ENCODE peak calls at places on chromosomes 7 and 10, in six cellular contexts. E, C, H, W, Y and F are unnamed samples.
A peak's percentile ranks its signal among the peaks of the same experiment; 100 is the strongest.

GRCh38 chr10:114408968-114409444 is 4.7 kb upstream of the AFAP1L2 start:
- DNase-seq in H (no peak), W (no peak), E (no peak), Y (no peak), C (no peak), F (no peak)

GRCh38 chr7:47244692-47245091 is 337.2 kb downstream of the TNS3 start:
- DNase-seq in Y (no peak), W (no peak), C (no peak), E (no peak), H (no peak), F (no peak)

GRCh38 chr7:73900286-73900685 is 39.3 kb downstream of the TMEM270 start:
- DNase-seq in H (no peak), W (no peak), Y (no peak), E (no peak), C (no peak), F (no peak)

GRCh38 chr7:46007194-46007593 is 86.1 kb upstream of the IGFBP3 start:
- DNase-seq in C (no peak), E (no peak), H (no peak), Y (no peak), W (no peak), F (no peak)

GRCh38 chr7:10076661-10077300 is 896.9 kb upstream of the PHF14 start:
- DNase-seq in C (no peak), Y (no peak), W (no peak), H (no peak), E (no peak), F (no peak)

GRCh38 chr7:73832806-73833205 is 2.0 kb downstream of the CLDN4 start:
- DNase-seq in E (no peak), Y (no peak), H (no peak), W (no peak), C (no peak), F (no peak)

GRCh38 chr10:120571256-120571655 is 114.2 kb downstream of the PLPP4 start:
- DNase-seq in Y (no peak), E (no peak), C (no peak), W (no peak), H (peak; percentile 10), F (no peak)

GRCh38 chr7:73596191-73597065 is 18.0 kb upstream of the TBL2 start:
- DNase-seq in Y (no peak), H (no peak), E (no peak), C (no peak), W (no peak), F (no peak)

GRCh38 chr10:100566561-100566960 is 30.8 kb downstream of the HIF1AN start:
- DNase-seq in Y (no peak), W (no peak), C (no peak), E (no peak), H (peak; percentile 32), F (peak; percentile 67)

GRCh38 chr10:26621889-26622681 is 75.4 kb upstream of the PDSS1 start:
- DNase-seq in W (peak; percentile 28), Y (no peak), C (peak; percentile 2), E (no peak), H (peak; percentile 67), F (no peak)

GRCh38 chr10:103062854-103063642 is 130.0 kb downstream of the NT5C2 start:
- DNase-seq in Y (no peak), W (peak; percentile 15), C (no peak), E (no peak), H (no peak), F (no peak)

GRCh38 chr10:28365840-28366239 is 63.0 kb upstream of the MPP7 start:
- DNase-seq in W (no peak), H (no peak), E (no peak), C (no peak), Y (no peak), F (no peak)

GRCh38 chr10:115947104-115947503 is 325.9 kb downstream of the GFRA1 start:
- DNase-seq in C (no peak), H (no peak), W (no peak), Y (no peak), E (no peak), F (no peak)

GRCh38 chr7:28406192-28406591 is 6.1 kb upstream of the CREB5 start:
- DNase-seq in H (no peak), E (no peak), W (no peak), C (no peak), Y (no peak), F (no peak)

GRCh38 chr10:123126246-123126645 is 9.5 kb upstream of the HMX3 start:
- DNase-seq in E (no peak), C (no peak), Y (no peak), H (no peak), W (no peak), F (no peak)